ENCODE peak calls at places on chromosomes 6 and 20, in eight cellular contexts. U, I, J, X, E, S, H and Z are unnamed samples.

GRCh38 chr6:139027620-139028182 is 844 bp upstream of the ABRACL start:
- DNase-seq in H (peak), S (no peak), J (peak), I (no peak), X (peak), E (peak), U (no peak), Z (peak)

GRCh38 chr20:7348253-7348652 is 580.8 kb downstream of the BMP2 start:
- DNase-seq in X (peak), U (no peak), I (no peak), E (no peak), J (peak), H (no peak), S (no peak), Z (no peak)

GRCh38 chr6:4774715-4775590 is 1.3 kb upstream of the CDYL start:
- DNase-seq in X (peak), I (peak), U (no peak), S (no peak), E (peak), H (no peak), J (peak), Z (no peak)

GRCh38 chr20:53942121-53942816 is 128.1 kb downstream of the BCAS1 start:
- DNase-seq in E (no peak), J (no peak), H (no peak), X (no peak), U (no peak), I (peak), S (no peak), Z (no peak)

GRCh38 chr20:856361-856775 is 22.9 kb downstream of the FAM110A start:
- DNase-seq in U (no peak), H (no peak), X (peak), J (peak), S (no peak), E (peak), I (no peak), Z (no peak)

GRCh38 chr20:58544301-58544700 is 29.1 kb upstream of the APCDD1L start:
- DNase-seq in U (no peak), S (no peak), X (no peak), I (no peak), H (no peak), J (no peak), E (no peak), Z (no peak)

GRCh38 chr6:62229231-62229630 is 56.8 kb downstream of the KHDRBS2 start:
- DNase-seq in E (no peak), J (no peak), S (no peak), X (no peak), I (no peak), U (no peak), H (no peak), Z (no peak)

GRCh38 chr20:3446779-3447178 is 24.0 kb upstream of the ATRN start:
- DNase-seq in E (no peak), S (no peak), U (no peak), J (no peak), I (no peak), X (no peak), H (no peak), Z (no peak)

GRCh38 chr20:58893355-58894151 is 41.0 kb downstream of the GNAS start:
- DNase-seq in J (peak), X (no peak), E (no peak), H (peak), S (no peak), U (no peak), I (no peak), Z (no peak)

GRCh38 chr20:61520761-61521460 is 268.9 kb downstream of the CDH4 start:
- DNase-seq in H (no peak), J (no peak), X (peak), S (peak), E (peak), I (no peak), U (no peak), Z (no peak)

GRCh38 chr6:9623985-9624384 is 790.9 kb downstream of the TFAP2A start:
- DNase-seq in S (no peak), I (no peak), J (no peak), E (peak), H (no peak), X (no peak), U (no peak), Z (no peak)

GRCh38 chr6:89680150-89680549 is 41.6 kb upstream of the LYRM2 start:
- DNase-seq in X (peak), H (no peak), J (no peak), S (no peak), U (no peak), I (no peak), E (no peak), Z (no peak)

GRCh38 chr20:21175433-21175832 is 49.6 kb downstream of the KIZ start:
- DNase-seq in U (no peak), H (no peak), I (no peak), S (no peak), X (no peak), J (no peak), E (no peak), Z (no peak)

GRCh38 chr6:132190815-132191175 is 210.5 kb downstream of the MOXD1 start:
- DNase-seq in E (peak), I (no peak), U (no peak), S (no peak), H (no peak), J (peak), X (peak), Z (no peak)

GRCh38 chr20:22686097-22686496 is 101.7 kb upstream of the FOXA2 start:
- DNase-seq in J (peak), S (peak), U (no peak), H (no peak), I (no peak), X (peak), E (peak), Z (no peak)

GRCh38 chr6:79101164-79101563 is 23.1 kb upstream of the PHIP start:
- DNase-seq in I (no peak), E (no peak), J (no peak), S (no peak), H (no peak), U (no peak), X (no peak), Z (no peak)

GRCh38 chr20:33793011-33793931 is 17.9 kb upstream of the CHMP4B start:
- DNase-seq in S (no peak), U (no peak), E (no peak), X (no peak), J (no peak), H (peak), I (no peak), Z (no peak)

GRCh38 chr6:70956451-70957283 is at the start of gene B3GAT2:
- DNase-seq in J (peak), E (no peak), U (no peak), S (no peak), I (peak), X (peak), H (peak), Z (peak)

GRCh38 chr20:998431-998830 is 3.7 kb downstream of the RSPO4 start:
- DNase-seq in J (no peak), X (no peak), E (no peak), I (no peak), U (no peak), S (no peak), H (no peak), Z (no peak)

DNA sequence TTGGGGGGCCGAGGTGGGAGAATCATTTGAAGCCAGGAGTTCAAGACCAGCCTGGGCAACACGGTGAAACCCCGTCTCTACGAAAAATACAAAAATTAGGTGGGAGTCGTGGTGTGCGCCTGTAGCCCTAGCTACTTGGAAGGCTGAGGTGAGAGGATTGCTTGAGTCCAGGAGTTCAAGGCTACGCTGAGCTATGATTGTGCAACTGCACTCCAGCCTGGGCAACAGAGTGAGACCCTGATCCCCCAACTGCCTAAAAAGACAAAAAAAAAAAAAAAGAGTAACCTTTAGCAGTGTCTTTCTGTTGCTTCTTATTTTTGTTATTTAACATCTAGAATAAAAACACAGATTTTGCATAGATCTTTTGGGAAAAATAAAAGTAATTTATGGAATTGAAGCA is 13.1 kb upstream of the COQ3 start:
- DNase-seq in H (no peak), S (no peak), I (no peak), J (no peak), X (no peak), E (no peak), U (no peak), Z (no peak)
- TF ChIP-seq CTCF in H (no peak), S (no peak), I (no peak), J (no peak), X (no peak), E (no peak), U (no peak), Z (no peak)

GRCh38 chr6:146785001-146785585 is 186.3 kb downstream of the ADGB start:
- DNase-seq in E (peak), U (no peak), S (peak), J (peak), H (no peak), I (no peak), X (peak), Z (no peak)
- TF ChIP-seq CTCF in E (peak), U (no peak), S (peak), J (peak), H (peak), I (peak), X (peak), Z (peak)

GRCh38 chr20:10667560-10668167 is 6.1 kb downstream of the JAG1 start:
- DNase-seq in U (no peak), I (no peak), X (no peak), H (no peak), S (no peak), J (peak), E (no peak), Z (no peak)
- TF ChIP-seq CTCF in U (peak), I (no peak), X (no peak), H (no peak), S (no peak), J (no peak), E (no peak), Z (no peak)

GRCh38 chr6:136660727-136661126 is 110.5 kb upstream of the MAP7 start:
- DNase-seq in H (no peak), J (no peak), U (no peak), X (no peak), E (no peak), S (no peak), I (no peak), Z (no peak)

GRCh38 chr6:136658711-136659110 is 108.5 kb upstream of the MAP7 start:
- DNase-seq in J (no peak), E (no peak), S (no peak), X (no peak), H (no peak), I (no peak), U (no peak), Z (no peak)

GRCh38 chr6:136659991-136660499 is 109.8 kb upstream of the MAP7 start:
- DNase-seq in U (no peak), X (no peak), J (no peak), E (no peak), I (no peak), S (no peak), H (no peak), Z (no peak)

GRCh38 chr6:136666041-136666440 is 115.8 kb upstream of the MAP7 start:
- DNase-seq in S (no peak), J (no peak), I (no peak), H (no peak), U (no peak), X (no peak), E (no peak), Z (no peak)

GRCh38 chr6:136662347-136663237 is 112.4 kb upstream of the MAP7 start:
- DNase-seq in U (no peak), E (no peak), X (no peak), S (no peak), J (no peak), I (no peak), H (no peak), Z (no peak)
- TF ChIP-seq CTCF in U (no peak), E (no peak), X (no peak), S (no peak), J (no peak), I (no peak), H (no peak), Z (no peak)

GRCh38 chr6:106747139-106747538 is 117.8 kb downstream of the QRSL1 start:
- DNase-seq in J (peak), I (no peak), U (no peak), H (no peak), E (no peak), X (no peak), S (no peak), Z (no peak)

GRCh38 chr6:106750146-106750900 is 120.9 kb downstream of the QRSL1 start:
- DNase-seq in H (no peak), J (peak), X (no peak), E (no peak), U (no peak), I (no peak), S (no peak), Z (no peak)

GRCh38 chr6:106749611-106750010 is 120.2 kb downstream of the QRSL1 start:
- DNase-seq in X (no peak), E (peak), I (no peak), J (peak), U (no peak), H (no peak), S (no peak), Z (no peak)

GRCh38 chr6:106746660-106747059 is 117.3 kb downstream of the QRSL1 start:
- DNase-seq in J (peak), E (peak), H (no peak), X (peak), S (no peak), U (no peak), I (no peak), Z (no peak)

DNA sequence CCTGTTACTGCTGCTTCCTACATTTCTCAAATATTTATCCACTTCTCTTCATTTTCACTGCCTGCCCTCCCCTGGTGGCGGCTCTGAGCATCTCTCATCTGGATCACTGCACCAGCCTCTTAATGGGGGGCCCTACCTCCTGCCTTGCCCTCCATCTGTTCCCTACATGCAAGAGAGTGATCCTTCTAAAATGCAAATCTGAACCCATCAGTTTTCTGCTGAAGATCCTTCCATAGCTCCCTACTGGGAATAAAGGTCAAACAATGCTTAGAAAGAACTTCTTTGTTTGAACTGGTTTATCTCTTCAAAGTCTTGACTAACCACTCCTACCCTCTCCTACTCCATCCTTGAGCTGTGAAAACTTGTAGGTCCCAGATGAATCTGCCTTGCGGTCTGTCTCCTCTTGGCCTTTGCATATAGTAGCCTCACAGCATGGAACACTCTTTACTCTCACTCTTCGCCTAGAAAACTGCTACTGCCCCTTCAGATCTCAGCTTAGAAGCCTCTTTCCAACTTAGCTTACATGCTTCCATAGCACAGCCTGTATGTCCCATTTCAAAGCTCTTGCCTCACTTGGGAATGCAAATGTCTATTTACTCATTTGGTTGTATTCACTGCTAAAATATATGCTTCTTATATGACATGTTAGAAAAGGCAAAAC is 119.3 kb downstream of the QRSL1 start:
- DNase-seq in J (no peak), H (no peak), X (no peak), E (no peak), U (no peak), S (no peak), I (no peak), Z (no peak)
- TF ChIP-seq CTCF in J (no peak), H (no peak), X (peak), E (peak), U (no peak), S (peak), I (no peak), Z (no peak)

GRCh38 chr6:156953478-156954146 is 176.4 kb downstream of the ARID1B start:
- DNase-seq in S (peak), E (peak), J (peak), U (no peak), X (peak), I (peak), H (peak), Z (no peak)

GRCh38 chr6:156952401-156952800 is 175.2 kb downstream of the ARID1B start:
- DNase-seq in X (no peak), U (no peak), I (no peak), E (no peak), H (no peak), J (no peak), S (no peak), Z (no peak)

GRCh38 chr6:156954191-156954590 is 177.0 kb downstream of the ARID1B start:
- DNase-seq in U (no peak), H (no peak), E (peak), J (no peak), S (no peak), X (peak), I (no peak), Z (no peak)

GRCh38 chr6:156954781-156955180 is 177.6 kb downstream of the ARID1B start:
- DNase-seq in U (no peak), I (no peak), J (no peak), S (no peak), E (no peak), H (no peak), X (no peak), Z (no peak)

GRCh38 chr6:156953125-156953477 is 175.9 kb downstream of the ARID1B start:
- DNase-seq in J (no peak), I (no peak), H (no peak), X (no peak), E (no peak), U (no peak), S (no peak), Z (no peak)
- TF ChIP-seq CTCF in J (no peak), I (no peak), H (no peak), X (peak), E (no peak), U (no peak), S (no peak), Z (no peak)